ENCODE peak calls at places on chromosome 22, in ten cellular contexts. One of them, this sample, is unnamed.

GRCh38 chr22:33110562-33111163 is 52.5 kb upstream of the SYN3 start:
- DNase-seq in RWPE2: no peak
- DNase-seq in fibroblast of lung: no peak
- DNase-seq in GM12878: no peak
- DNase-seq in psoas muscle: no peak
- DNase-seq in tibial nerve: no peak
- DNase-seq in mammary epithelial cell: peak; percentile 14
- DNase-seq in lower lobe of right lung: no peak
- DNase-seq in body of pancreas: no peak
- DNase-seq in colonic mucosa: no peak
- DNase-seq in this sample: no peak

GRCh38 chr22:26534166-26534855 is 22.0 kb upstream of the TFIP11 start:
- DNase-seq in RWPE2: no peak
- DNase-seq in fibroblast of lung: no peak
- DNase-seq in GM12878: no peak
- DNase-seq in psoas muscle: no peak
- DNase-seq in tibial nerve: no peak
- DNase-seq in mammary epithelial cell: peak; percentile 44
- DNase-seq in lower lobe of right lung: no peak
- DNase-seq in body of pancreas: no peak
- DNase-seq in colonic mucosa: no peak
- DNase-seq in this sample: peak; percentile 29

GRCh38 chr22:38699143-38699542 is 1.6 kb downstream of the JOSD1 start:
- DNase-seq in RWPE2: no peak
- DNase-seq in fibroblast of lung: no peak
- DNase-seq in GM12878: no peak
- DNase-seq in psoas muscle: no peak
- DNase-seq in tibial nerve: no peak
- DNase-seq in mammary epithelial cell: no peak
- DNase-seq in lower lobe of right lung: no peak
- DNase-seq in body of pancreas: no peak
- DNase-seq in colonic mucosa: no peak
- DNase-seq in this sample: no peak

GRCh38 chr22:18112440-18112839 is 1.8 kb downstream of the TUBA8 start:
- DNase-seq in RWPE2: no peak
- DNase-seq in fibroblast of lung: no peak
- DNase-seq in GM12878: no peak
- DNase-seq in psoas muscle: no peak
- DNase-seq in tibial nerve: no peak
- DNase-seq in mammary epithelial cell: no peak
- DNase-seq in lower lobe of right lung: no peak
- DNase-seq in body of pancreas: no peak
- DNase-seq in colonic mucosa: no peak
- DNase-seq in this sample: no peak

GRCh38 chr22:47783433-47784366 is 1021.2 kb downstream of the TBC1D22A start:
- DNase-seq in RWPE2: no peak
- DNase-seq in fibroblast of lung: no peak
- DNase-seq in GM12878: no peak
- DNase-seq in psoas muscle: no peak
- DNase-seq in tibial nerve: no peak
- DNase-seq in mammary epithelial cell: no peak
- DNase-seq in lower lobe of right lung: no peak
- DNase-seq in body of pancreas: no peak
- DNase-seq in colonic mucosa: no peak
- DNase-seq in this sample: no peak

GRCh38 chr22:34294986-34295385 is 374.7 kb upstream of the LARGE1 start:
- DNase-seq in RWPE2: no peak
- DNase-seq in fibroblast of lung: no peak
- DNase-seq in GM12878: no peak
- DNase-seq in psoas muscle: no peak
- DNase-seq in tibial nerve: no peak
- DNase-seq in mammary epithelial cell: no peak
- DNase-seq in lower lobe of right lung: no peak
- DNase-seq in body of pancreas: no peak
- DNase-seq in colonic mucosa: no peak
- DNase-seq in this sample: no peak

GRCh38 chr22:22452211-22452610 is 56.3 kb downstream of the ZNF280B start:
- DNase-seq in RWPE2: no peak
- DNase-seq in fibroblast of lung: no peak
- DNase-seq in GM12878: no peak
- DNase-seq in psoas muscle: no peak
- DNase-seq in tibial nerve: no peak
- DNase-seq in mammary epithelial cell: no peak
- DNase-seq in lower lobe of right lung: no peak
- DNase-seq in body of pancreas: no peak
- DNase-seq in colonic mucosa: no peak
- DNase-seq in this sample: no peak

GRCh38 chr22:32720924-32721323 is 80.6 kb upstream of the TIMP3 start:
- DNase-seq in RWPE2: no peak
- DNase-seq in fibroblast of lung: peak; percentile 76
- DNase-seq in GM12878: no peak
- DNase-seq in psoas muscle: no peak
- DNase-seq in tibial nerve: peak; percentile 43
- DNase-seq in mammary epithelial cell: no peak
- DNase-seq in lower lobe of right lung: no peak
- DNase-seq in body of pancreas: no peak
- DNase-seq in colonic mucosa: no peak
- DNase-seq in this sample: no peak

GRCh38 chr22:37806409-37807338 is 1.1 kb upstream of the GCAT start:
- DNase-seq in RWPE2: no peak
- DNase-seq in fibroblast of lung: peak; percentile 51
- DNase-seq in GM12878: no peak
- DNase-seq in psoas muscle: no peak
- DNase-seq in tibial nerve: no peak
- DNase-seq in mammary epithelial cell: peak; percentile 64
- DNase-seq in lower lobe of right lung: peak; percentile 62
- DNase-seq in body of pancreas: no peak
- DNase-seq in colonic mucosa: peak; percentile 68
- DNase-seq in this sample: no peak

GRCh38 chr22:44916281-44917231 is 93.2 kb downstream of the PHF21B start:
- DNase-seq in RWPE2: peak; percentile 42
- DNase-seq in fibroblast of lung: no peak
- DNase-seq in GM12878: no peak
- DNase-seq in psoas muscle: no peak
- DNase-seq in tibial nerve: no peak
- DNase-seq in mammary epithelial cell: no peak
- DNase-seq in lower lobe of right lung: peak; percentile 35
- DNase-seq in body of pancreas: no peak
- DNase-seq in colonic mucosa: no peak
- DNase-seq in this sample: no peak

GRCh38 chr22:40387758-40388157 is 17.4 kb downstream of the SGSM3 start:
- DNase-seq in RWPE2: no peak
- DNase-seq in fibroblast of lung: no peak
- DNase-seq in GM12878: no peak
- DNase-seq in psoas muscle: no peak
- DNase-seq in tibial nerve: no peak
- DNase-seq in mammary epithelial cell: no peak
- DNase-seq in lower lobe of right lung: no peak
- DNase-seq in body of pancreas: peak; percentile 63
- DNase-seq in colonic mucosa: peak; percentile 61
- DNase-seq in this sample: no peak

GRCh38 chr22:39384750-39385480 is 14.7 kb upstream of the TAB1 start:
- DNase-seq in RWPE2: no peak
- DNase-seq in fibroblast of lung: peak; percentile 22
- DNase-seq in GM12878: no peak
- DNase-seq in psoas muscle: no peak
- DNase-seq in tibial nerve: no peak
- DNase-seq in mammary epithelial cell: no peak
- DNase-seq in lower lobe of right lung: no peak
- DNase-seq in body of pancreas: no peak
- DNase-seq in colonic mucosa: no peak
- DNase-seq in this sample: no peak

GRCh38 chr22:32475428-32476010 is 908 bp downstream of the FBXO7 start:
- DNase-seq in RWPE2: no peak
- DNase-seq in fibroblast of lung: peak; percentile 65
- DNase-seq in GM12878: no peak
- DNase-seq in psoas muscle: no peak
- DNase-seq in tibial nerve: no peak
- DNase-seq in mammary epithelial cell: no peak
- DNase-seq in lower lobe of right lung: peak; percentile 50
- DNase-seq in body of pancreas: peak; percentile 41
- DNase-seq in colonic mucosa: peak; percentile 59
- DNase-seq in this sample: no peak

GRCh38 chr22:46791201-46791731 is 28.8 kb downstream of the TBC1D22A start:
- DNase-seq in RWPE2: no peak
- DNase-seq in fibroblast of lung: peak; percentile 76
- DNase-seq in GM12878: no peak
- DNase-seq in psoas muscle: peak; percentile 70
- DNase-seq in tibial nerve: peak; percentile 33
- DNase-seq in mammary epithelial cell: no peak
- DNase-seq in lower lobe of right lung: no peak
- DNase-seq in body of pancreas: no peak
- DNase-seq in colonic mucosa: no peak
- DNase-seq in this sample: peak; percentile 34

GRCh38 chr22:27800250-27801131 is 1.1 kb downstream of the MN1 start:
- DNase-seq in RWPE2: no peak
- DNase-seq in fibroblast of lung: no peak
- DNase-seq in GM12878: no peak
- DNase-seq in psoas muscle: peak; percentile 70
- DNase-seq in tibial nerve: no peak
- DNase-seq in mammary epithelial cell: peak; percentile 60
- DNase-seq in lower lobe of right lung: no peak
- DNase-seq in body of pancreas: no peak
- DNase-seq in colonic mucosa: no peak
- DNase-seq in this sample: peak; percentile 50

GRCh38 chr22:49668402-49668801 is 159.3 kb downstream of the BRD1 start:
- DNase-seq in RWPE2: peak; percentile 42
- DNase-seq in fibroblast of lung: no peak
- DNase-seq in GM12878: no peak
- DNase-seq in psoas muscle: no peak
- DNase-seq in tibial nerve: no peak
- DNase-seq in mammary epithelial cell: no peak
- DNase-seq in lower lobe of right lung: peak; percentile 38
- DNase-seq in body of pancreas: no peak
- DNase-seq in colonic mucosa: no peak
- DNase-seq in this sample: no peak

GRCh38 chr22:44965171-44965570 is 44.6 kb downstream of the PHF21B start:
- DNase-seq in RWPE2: no peak
- DNase-seq in fibroblast of lung: no peak
- DNase-seq in GM12878: no peak
- DNase-seq in psoas muscle: no peak
- DNase-seq in tibial nerve: no peak
- DNase-seq in mammary epithelial cell: no peak
- DNase-seq in lower lobe of right lung: no peak
- DNase-seq in body of pancreas: no peak
- DNase-seq in colonic mucosa: no peak
- DNase-seq in this sample: no peak

GRCh38 chr22:17869285-17870096 is 95.2 kb upstream of the BID start:
- DNase-seq in RWPE2: no peak
- DNase-seq in fibroblast of lung: no peak
- DNase-seq in GM12878: no peak
- DNase-seq in psoas muscle: no peak
- DNase-seq in tibial nerve: no peak
- DNase-seq in mammary epithelial cell: no peak
- DNase-seq in lower lobe of right lung: no peak
- DNase-seq in body of pancreas: no peak
- DNase-seq in colonic mucosa: no peak
- DNase-seq in this sample: no peak

GRCh38 chr22:46537946-46538815 is 761 bp upstream of the CELSR1 start:
- DNase-seq in RWPE2: no peak
- DNase-seq in fibroblast of lung: peak; percentile 20
- DNase-seq in GM12878: no peak
- DNase-seq in psoas muscle: peak; percentile 48
- DNase-seq in tibial nerve: no peak
- DNase-seq in mammary epithelial cell: peak; percentile 66
- DNase-seq in lower lobe of right lung: no peak
- DNase-seq in body of pancreas: no peak
- DNase-seq in colonic mucosa: no peak
- DNase-seq in this sample: no peak

GRCh38 chr22:30305519-30305905 is 16.2 kb upstream of the CASTOR1 start:
- DNase-seq in RWPE2: no peak
- DNase-seq in fibroblast of lung: no peak
- DNase-seq in GM12878: peak; percentile 59
- DNase-seq in psoas muscle: peak; percentile 84
- DNase-seq in tibial nerve: peak; percentile 67
- DNase-seq in mammary epithelial cell: no peak
- DNase-seq in lower lobe of right lung: no peak
- DNase-seq in body of pancreas: no peak
- DNase-seq in colonic mucosa: peak; percentile 73
- DNase-seq in this sample: no peak
- H3K27ac ChIP-seq in RWPE2: peak overlapping the region; percentile 85
- H3K27ac ChIP-seq in fibroblast of lung: no peak overlapping the region
- H3K27ac ChIP-seq in GM12878: peak overlapping the region; percentile 96
- H3K27ac ChIP-seq in psoas muscle: peak overlapping the region; percentile 30
- H3K27ac ChIP-seq in tibial nerve: peak overlapping the region; percentile 82
- H3K27ac ChIP-seq in mammary epithelial cell: peak overlapping the region; percentile 34
- H3K27ac ChIP-seq in lower lobe of right lung: peak overlapping the region; percentile 91
- H3K27ac ChIP-seq in body of pancreas: peak overlapping the region; percentile 20
- H3K27ac ChIP-seq in colonic mucosa: peak overlapping the region; percentile 67
- H3K27ac ChIP-seq in this sample: peak overlapping the region; percentile 87

GRCh38 chr22:19430890-19431541 is 517 bp downstream of the HIRA start:
- DNase-seq in RWPE2: no peak
- DNase-seq in fibroblast of lung: peak; percentile 36
- DNase-seq in GM12878: no peak
- DNase-seq in psoas muscle: peak; percentile 71
- DNase-seq in tibial nerve: no peak
- DNase-seq in mammary epithelial cell: peak; percentile 31
- DNase-seq in lower lobe of right lung: peak; percentile 60
- DNase-seq in body of pancreas: peak; percentile 57
- DNase-seq in colonic mucosa: peak; percentile 79
- DNase-seq in this sample: no peak
- TF ChIP-seq CTCF in RWPE2: no peak
- TF ChIP-seq CTCF in fibroblast of lung: peak; percentile 22
- TF ChIP-seq CTCF in GM12878: no peak
- TF ChIP-seq CTCF in psoas muscle: no peak
- TF ChIP-seq CTCF in tibial nerve: no peak
- TF ChIP-seq CTCF in mammary epithelial cell: no peak
- TF ChIP-seq CTCF in lower lobe of right lung: no peak
- TF ChIP-seq CTCF in body of pancreas: peak; percentile 7
- TF ChIP-seq CTCF in colonic mucosa: no peak
- TF ChIP-seq CTCF in this sample: no peak

GRCh38 chr22:36540867-36541642 is 12.1 kb upstream of the EIF3D start:
- DNase-seq in RWPE2: no peak
- DNase-seq in fibroblast of lung: no peak
- DNase-seq in GM12878: no peak
- DNase-seq in psoas muscle: no peak
- DNase-seq in tibial nerve: no peak
- DNase-seq in mammary epithelial cell: peak; percentile 24
- DNase-seq in lower lobe of right lung: no peak
- DNase-seq in body of pancreas: no peak
- DNase-seq in colonic mucosa: no peak
- DNase-seq in this sample: no peak
- H3K27ac ChIP-seq in RWPE2: peak overlapping the region; percentile 92
- H3K27ac ChIP-seq in fibroblast of lung: no peak overlapping the region
- H3K27ac ChIP-seq in GM12878: no peak overlapping the region
- H3K27ac ChIP-seq in psoas muscle: no peak overlapping the region
- H3K27ac ChIP-seq in tibial nerve: no peak overlapping the region
- H3K27ac ChIP-seq in mammary epithelial cell: peak overlapping the region; percentile 86
- H3K27ac ChIP-seq in lower lobe of right lung: no peak overlapping the region
- H3K27ac ChIP-seq in body of pancreas: no peak overlapping the region
- H3K27ac ChIP-seq in colonic mucosa: no peak overlapping the region
- H3K27ac ChIP-seq in this sample: peak overlapping the region; percentile 92

DNA sequence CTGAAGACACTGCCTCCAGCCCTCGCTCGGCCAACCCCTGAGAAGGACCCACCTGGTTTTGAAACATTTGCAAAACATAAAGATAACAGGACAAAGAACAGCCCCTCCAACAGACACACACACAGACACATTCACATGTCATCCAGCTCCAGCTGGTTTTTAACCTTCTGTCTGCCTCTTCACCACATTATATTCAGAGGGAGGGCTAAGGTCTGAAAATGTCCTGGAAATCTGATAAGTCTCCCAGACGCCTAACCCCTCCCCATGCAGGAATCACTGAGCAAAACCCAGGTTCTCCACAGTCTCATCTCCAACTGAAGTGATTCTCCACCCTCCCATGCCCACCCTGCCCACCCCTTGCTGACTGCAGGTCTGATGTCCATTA is 29.4 kb downstream of the PACSIN2 start:
- DNase-seq in RWPE2: no peak
- DNase-seq in fibroblast of lung: no peak
- DNase-seq in GM12878: no peak
- DNase-seq in psoas muscle: no peak
- DNase-seq in tibial nerve: no peak
- DNase-seq in mammary epithelial cell: no peak
- DNase-seq in lower lobe of right lung: no peak
- DNase-seq in body of pancreas: no peak
- DNase-seq in colonic mucosa: no peak
- DNase-seq in this sample: no peak
- TF ChIP-seq CTCF in RWPE2: no peak
- TF ChIP-seq CTCF in fibroblast of lung: no peak
- TF ChIP-seq CTCF in GM12878: no peak
- TF ChIP-seq CTCF in psoas muscle: no peak
- TF ChIP-seq CTCF in tibial nerve: no peak
- TF ChIP-seq CTCF in mammary epithelial cell: no peak
- TF ChIP-seq CTCF in lower lobe of right lung: no peak
- TF ChIP-seq CTCF in body of pancreas: no peak
- TF ChIP-seq CTCF in colonic mucosa: no peak
- TF ChIP-seq CTCF in this sample: no peak